ENCODE peak calls at places on chromosomes 12 and 14, in six cellular contexts. D is Panc1, G is hepatocyte, Q is tibial nerve, U is neural progenitor cell, Y is tibial artery. S is an unnamed sample.
A peak's percentile ranks its signal among the peaks of the same experiment; 100 is the strongest.

GRCh38 chr12:104490850-104491249 is 34.1 kb downstream of the CHST11 start:
- DNase-seq in Y (no peak), G (no peak), Q (no peak), D (no peak), U (no peak), S (no peak)

GRCh38 chr14:92382677-92383076 is 59.7 kb downstream of the SLC24A4 start:
- DNase-seq in U (peak; percentile 21), G (no peak), Y (no peak), D (no peak), Q (no peak), S (no peak)

GRCh38 chr12:49728446-49728845 is 12.9 kb upstream of the TMBIM6 start:
- DNase-seq in Y (no peak), U (no peak), D (no peak), Q (no peak), G (no peak), S (no peak)

GRCh38 chr12:92041742-92042141 is 103.9 kb downstream of the BTG1 start:
- DNase-seq in D (no peak), G (no peak), U (no peak), Q (no peak), Y (no peak), S (no peak)

GRCh38 chr14:32633214-32633864 is 304.2 kb downstream of the AKAP6 start:
- DNase-seq in G (no peak), U (peak; percentile 45), Q (no peak), D (no peak), Y (no peak), S (no peak)

GRCh38 chr12:23659151-23659550 is 290.3 kb downstream of the SOX5 start:
- DNase-seq in Y (no peak), U (no peak), D (no peak), Q (no peak), G (no peak), S (no peak)

GRCh38 chr12:53495903-53496751 is 3.1 kb downstream of the MAP3K12 start:
- DNase-seq in G (peak; percentile 89), U (peak; percentile 83), Q (peak; percentile 77), D (no peak), Y (peak; percentile 72), S (no peak)

GRCh38 chr14:33916663-33917565 is 34.0 kb downstream of the EGLN3 start:
- DNase-seq in Q (no peak), Y (no peak), G (no peak), D (no peak), U (no peak), S (no peak)

GRCh38 chr12:27966870-27967269 is 5.7 kb downstream of the PTHLH start:
- DNase-seq in Q (no peak), Y (no peak), U (no peak), D (peak; percentile 94), G (peak; percentile 9), S (no peak)

GRCh38 chr12:56046027-56046780 is 4.5 kb downstream of the RPS26 start:
- DNase-seq in Y (no peak), Q (no peak), D (no peak), G (no peak), U (no peak), S (no peak)

GRCh38 chr12:105775351-105775750 is 363.4 kb downstream of the NUAK1 start:
- DNase-seq in G (no peak), Q (no peak), D (no peak), Y (no peak), U (no peak), S (no peak)

GRCh38 chr14:92160619-92161018 is 38.9 kb downstream of the CPSF2 start:
- DNase-seq in D (no peak), Q (peak; percentile 7), Y (no peak), G (no peak), U (no peak), S (no peak)

GRCh38 chr14:37114039-37114438 is 58.4 kb downstream of the SLC25A21 start:
- DNase-seq in Q (no peak), D (no peak), U (no peak), G (no peak), Y (no peak), S (no peak)

GRCh38 chr14:73457050-73457934 is 1.1 kb downstream of the NUMB start:
- DNase-seq in Y (peak; percentile 77), D (no peak), U (peak; percentile 55), Q (no peak), G (peak; percentile 63), S (peak; percentile 54)

DNA sequence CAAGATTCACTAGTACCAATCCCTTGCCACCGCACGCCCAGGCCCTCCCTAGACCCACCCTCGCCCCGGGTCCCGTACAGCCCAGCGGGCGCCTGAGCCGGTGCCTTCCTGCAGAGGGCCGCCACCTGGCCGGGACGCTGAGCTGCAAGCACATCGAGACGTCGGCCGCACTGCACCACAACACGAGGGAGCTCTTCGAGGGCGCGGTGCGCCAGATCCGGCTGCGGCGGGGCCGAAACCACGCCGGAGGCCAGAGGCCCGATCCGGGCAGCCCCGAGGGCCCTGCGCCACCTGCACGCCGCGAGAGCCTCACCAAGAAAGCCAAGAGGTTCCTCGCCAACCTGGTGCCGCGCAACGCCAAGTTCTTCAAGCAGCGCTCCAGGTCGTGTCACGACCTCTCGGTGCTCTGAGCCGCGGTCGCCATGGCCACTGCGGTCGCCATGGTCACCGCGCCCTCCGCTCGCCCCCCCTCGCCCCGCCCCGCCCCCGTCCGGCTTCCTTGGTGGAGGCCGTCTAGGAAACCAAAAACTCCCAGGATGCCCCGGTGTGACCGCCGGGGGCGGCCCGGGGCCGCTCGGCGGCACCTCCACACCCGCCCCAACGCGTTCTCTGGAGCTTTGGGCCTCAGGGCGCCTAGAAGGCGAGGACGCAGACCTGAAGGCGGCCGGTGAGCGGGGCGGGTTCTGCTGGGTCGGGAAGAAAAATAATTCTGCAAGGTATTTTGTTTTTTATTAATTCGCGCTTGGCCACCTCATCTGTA is 3.7 kb downstream of the REM2 start:
- DNase-seq in G (peak; percentile 78), Q (peak; percentile 29), Y (peak; percentile 84), U (peak; percentile 89), D (no peak), S (peak; percentile 84)
- H3K4me1 ChIP-seq in G (peaks cover 36% of the 10 kb centered on the region), Q (peaks cover 46% of the 10 kb centered on the region), Y (peaks cover 10% of the 10 kb centered on the region), U (peaks cover 24% of the 10 kb centered on the region), D (peaks cover 5% of the 10 kb centered on the region), S (no peaks in the 10 kb centered on the region)

DNA sequence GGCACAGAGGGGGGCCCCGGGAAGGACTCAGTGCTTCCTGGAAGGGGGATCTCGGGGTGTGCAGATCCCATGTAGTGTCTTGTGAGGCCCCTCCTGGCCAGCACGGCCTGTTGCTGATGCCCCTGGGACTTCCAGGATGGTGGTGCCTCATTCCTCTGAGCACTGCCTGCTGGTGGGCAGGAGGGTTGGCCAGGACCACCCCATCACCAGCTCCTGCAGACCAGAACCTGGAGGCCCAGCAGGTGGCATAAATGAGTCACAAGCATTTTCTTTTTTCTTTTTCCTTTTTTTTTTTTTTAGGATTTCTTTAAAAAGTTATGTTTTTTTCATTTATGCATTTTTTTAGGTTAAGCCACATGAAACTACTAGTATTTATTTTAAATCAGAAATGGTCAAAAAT is 8.0 kb downstream of the MMP17 start:
- DNase-seq in G (peak; percentile 18), U (no peak), Y (no peak), D (no peak), Q (no peak), S (no peak)
- TF ChIP-seq CTCF in G (peak; percentile 58), U (peak; percentile 17), Y (no peak), D (no peak), Q (no peak), S (no peak)

GRCh38 chr14:51544426-51544825 is 107.3 kb upstream of the FRMD6 start:
- DNase-seq in G (no peak), U (no peak), D (no peak), Y (no peak), Q (no peak), S (no peak)

GRCh38 chr14:51546099-51546498 is 105.6 kb upstream of the FRMD6 start:
- DNase-seq in Q (no peak), U (no peak), D (no peak), Y (no peak), G (no peak), S (no peak)

GRCh38 chr14:51545396-51545795 is 106.3 kb upstream of the FRMD6 start:
- DNase-seq in U (no peak), D (no peak), Q (no peak), G (no peak), Y (no peak), S (no peak)

GRCh38 chr14:51546603-51547258 is 105.0 kb upstream of the FRMD6 start:
- DNase-seq in Q (no peak), U (no peak), Y (no peak), G (no peak), D (no peak), S (no peak)

GRCh38 chr14:51544901-51545300 is 106.8 kb upstream of the FRMD6 start:
- DNase-seq in D (no peak), Y (no peak), Q (no peak), G (no peak), U (no peak), S (no peak)
- H3K27ac ChIP-seq in D (peak overlapping the region; percentile 85), Y (no peak overlapping the region), Q (no peak overlapping the region), G (no peak overlapping the region), U (no peak overlapping the region), S (no peak overlapping the region)

GRCh38 chr12:93351726-93352125 is 26.0 kb upstream of the NUDT4 start:
- DNase-seq in Y (no peak), G (no peak), D (no peak), U (peak; percentile 16), Q (no peak), S (no peak)

GRCh38 chr12:93358058-93358457 is 19.7 kb upstream of the NUDT4 start:
- DNase-seq in D (no peak), G (no peak), U (no peak), Q (no peak), Y (no peak), S (no peak)

GRCh38 chr12:93352321-93352720 is 25.4 kb upstream of the NUDT4 start:
- DNase-seq in D (no peak), Y (no peak), G (no peak), Q (no peak), U (no peak), S (no peak)

GRCh38 chr12:93358821-93359220 is 18.9 kb upstream of the NUDT4 start:
- DNase-seq in Q (no peak), G (no peak), Y (no peak), D (no peak), U (no peak), S (no peak)

DNA sequence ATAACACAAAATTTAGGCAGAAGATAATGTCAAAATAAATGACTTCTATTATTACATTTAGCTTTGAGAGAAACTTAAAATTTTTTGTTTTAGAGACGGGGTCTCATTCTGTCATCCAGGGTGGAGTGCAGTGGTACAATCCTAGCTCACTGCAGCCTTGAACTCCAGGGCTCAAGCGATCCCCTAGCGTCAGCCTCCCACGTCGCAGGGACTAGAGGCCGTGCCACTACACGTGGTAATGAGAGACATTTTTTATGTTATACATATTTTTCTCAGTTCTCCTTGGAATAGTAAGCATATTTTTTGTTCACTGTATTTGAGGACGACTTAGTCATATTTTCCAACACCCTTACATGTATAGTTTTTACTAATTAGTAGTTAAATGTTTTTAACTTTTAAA is 21.5 kb upstream of the NUDT4 start:
- DNase-seq in U (no peak), D (no peak), G (no peak), Q (no peak), Y (no peak), S (no peak)
- H3K4me1 ChIP-seq in U (no peaks in the 10 kb centered on the region), D (no peaks in the 10 kb centered on the region), G (no peaks in the 10 kb centered on the region), Q (no peaks in the 10 kb centered on the region), Y (peaks cover 8% of the 10 kb centered on the region), S (no peaks in the 10 kb centered on the region)

GRCh38 chr12:14896477-14897184 is 11.0 kb upstream of the MGP start:
- DNase-seq in Q (no peak), D (no peak), Y (no peak), G (peak; percentile 27), U (no peak), S (no peak)

GRCh38 chr12:14893471-14894250 is 8.0 kb upstream of the MGP start:
- DNase-seq in Y (no peak), Q (peak; percentile 40), U (no peak), G (no peak), D (no peak), S (no peak)

GRCh38 chr12:14892726-14893442 is 7.2 kb upstream of the MGP start:
- DNase-seq in D (no peak), Y (peak; percentile 88), U (peak; percentile 13), Q (peak; percentile 68), G (no peak), S (no peak)
- TF ChIP-seq CTCF in D (peak; percentile 10), Y (peak; percentile 26), U (peak; percentile 4), Q (no peak), G (no peak), S (no peak)